ENCODE peak calls at places on chromosomes 5 and 9, in nine cellular contexts. K is RPMI8226; S is adipocyte; H is GM23248; W is HFF-Myc; J is stimulated activated CD4-positive, alpha-beta T cell treated with anti-CD3 and anti-CD28 coated beads, Interleukin-2, amount 100 ng/mL, for 24 hours; X is LoVo; C is hippocampal formation; R is ACHN. U is an unnamed sample.

GRCh38 chr5:142499591-142500384 is 175.0 kb upstream of the SPRY4 start:
- DNase-seq in K (no peak), S (no peak), H (no peak), W (no peak), J (no peak), X (peak), C (no peak), R (peak), U (no peak)

GRCh38 chr9:89436326-89436725 is 61.6 kb downstream of the SEMA4D start:
- DNase-seq in K (no peak), S (no peak), H (no peak), W (no peak), J (no peak), X (no peak), C (peak), R (no peak), U (no peak)

GRCh38 chr9:35436940-35437339 is 53.0 kb upstream of the RUSC2 start:
- DNase-seq in K (no peak), S (no peak), H (no peak), W (no peak), J (no peak), X (no peak), C (no peak), R (no peak), U (no peak)

GRCh38 chr9:9598723-9599122 is 1014.1 kb downstream of the PTPRD start:
- DNase-seq in K (no peak), S (no peak), H (no peak), W (no peak), J (no peak), X (no peak), C (no peak), R (peak), U (no peak)

GRCh38 chr9:92476962-92477361 is 5.3 kb downstream of the ASPN start:
- DNase-seq in K (no peak), S (no peak), H (no peak), W (no peak), J (no peak), X (no peak), C (no peak), R (no peak), U (no peak)

GRCh38 chr5:83364322-83365299 is 106.9 kb upstream of the VCAN start:
- DNase-seq in K (no peak), S (no peak), H (no peak), W (no peak), J (no peak), X (no peak), C (no peak), R (no peak), U (no peak)

GRCh38 chr5:16654647-16655334 is 38.0 kb upstream of the RETREG1 start:
- DNase-seq in K (no peak), S (no peak), H (peak), W (no peak), J (no peak), X (no peak), C (no peak), R (no peak), U (no peak)

GRCh38 chr5:13427859-13428557 is 516.5 kb downstream of the DNAH5 start:
- DNase-seq in K (no peak), S (no peak), H (no peak), W (no peak), J (no peak), X (no peak), C (no peak), R (no peak), U (no peak)

GRCh38 chr9:121288874-121289553 is 21.1 kb downstream of the GSN start:
- DNase-seq in K (no peak), S (peak), H (peak), W (no peak), J (no peak), X (no peak), C (peak), R (no peak), U (peak)

GRCh38 chr5:151480859-151481258 is 33.5 kb downstream of the SLC36A1 start:
- DNase-seq in K (no peak), S (peak), H (peak), W (no peak), J (no peak), X (no peak), C (no peak), R (no peak), U (peak)

GRCh38 chr5:9733456-9733855 is 103.3 kb upstream of the TAS2R1 start:
- DNase-seq in K (no peak), S (no peak), H (peak), W (no peak), J (no peak), X (no peak), C (no peak), R (no peak), U (no peak)

GRCh38 chr5:125199968-125200841 is 453.8 kb upstream of the ZNF608 start:
- DNase-seq in K (no peak), S (no peak), H (peak), W (no peak), J (no peak), X (no peak), C (peak), R (peak), U (no peak)

GRCh38 chr9:35716236-35716635 is 15.8 kb downstream of the TLN1 start:
- DNase-seq in K (no peak), S (no peak), H (peak), W (no peak), J (no peak), X (no peak), C (peak), R (no peak), U (no peak)

GRCh38 chr5:72282878-72283277 is 37.2 kb downstream of the MRPS27 start:
- DNase-seq in K (no peak), S (peak), H (peak), W (no peak), J (no peak), X (peak), C (no peak), R (no peak), U (peak)

GRCh38 chr9:129954868-129955550 is 88.0 kb downstream of the FNBP1 start:
- DNase-seq in K (peak), S (peak), H (peak), W (no peak), J (no peak), X (no peak), C (no peak), R (no peak), U (no peak)

GRCh38 chr5:169100735-169101075 is 200.2 kb downstream of the SLIT3 start:
- DNase-seq in K (no peak), S (peak), H (peak), W (peak), J (no peak), X (no peak), C (no peak), R (no peak), U (no peak)

GRCh38 chr9:81371824-81372223 is 317.5 kb downstream of the TLE1 start:
- DNase-seq in K (no peak), S (no peak), H (no peak), W (no peak), J (no peak), X (no peak), C (no peak), R (no peak), U (no peak)

GRCh38 chr5:119330367-119331183 is 25.2 kb upstream of the TNFAIP8 start:
- DNase-seq in K (no peak), S (no peak), H (peak), W (no peak), J (peak), X (no peak), C (no peak), R (no peak), U (no peak)

GRCh38 chr9:35482071-35482470 is 7.8 kb upstream of the RUSC2 start:
- DNase-seq in K (no peak), S (no peak), H (peak), W (no peak), J (no peak), X (no peak), C (no peak), R (no peak), U (no peak)

GRCh38 chr5:621341-621761 is 9.2 kb downstream of the CEP72 start:
- DNase-seq in K (no peak), S (no peak), H (no peak), W (no peak), J (no peak), X (no peak), C (no peak), R (no peak), U (no peak)

GRCh38 chr5:30650311-30650710 is 543.2 kb upstream of the CDH6 start:
- DNase-seq in K (no peak), S (no peak), H (no peak), W (no peak), J (no peak), X (no peak), C (no peak), R (peak), U (no peak)

GRCh38 chr5:178474562-178475184 is 115.5 kb downstream of the COL23A1 start:
- DNase-seq in K (no peak), S (no peak), H (no peak), W (no peak), J (no peak), X (peak), C (no peak), R (peak), U (no peak)

GRCh38 chr5:96876292-96876850 is at the start of gene ERAP2:
- DNase-seq in K (peak), S (peak), H (peak), W (no peak), J (no peak), X (peak), C (peak), R (peak), U (peak)

GRCh38 chr5:177484902-177485549 is 11.6 kb upstream of the DBN1 start:
- DNase-seq in K (no peak), S (no peak), H (no peak), W (no peak), J (no peak), X (no peak), C (no peak), R (no peak), U (no peak)

GRCh38 chr5:123545506-123545905 is 33.5 kb downstream of the CSNK1G3 start:
- DNase-seq in K (no peak), S (no peak), H (peak), W (no peak), J (peak), X (peak), C (no peak), R (peak), U (peak)

GRCh38 chr5:131224387-131225191 is 39.3 kb upstream of the CDC42SE2 start:
- DNase-seq in K (no peak), S (no peak), H (no peak), W (no peak), J (no peak), X (no peak), C (peak), R (no peak), U (no peak)

GRCh38 chr5:74622122-74622521 is 18.4 kb downstream of the ENC1 start:
- DNase-seq in K (no peak), S (no peak), H (peak), W (no peak), J (peak), X (no peak), C (no peak), R (no peak), U (no peak)

GRCh38 chr5:180557201-180557809 is 34.0 kb downstream of the SCGB3A1 start:
- DNase-seq in K (no peak), S (no peak), H (peak), W (no peak), J (no peak), X (no peak), C (no peak), R (no peak), U (no peak)

GRCh38 chr9:91419222-91420191 is 4.1 kb downstream of the NFIL3 start:
- DNase-seq in K (no peak), S (peak), H (peak), W (peak), J (peak), X (peak), C (no peak), R (peak), U (peak)

GRCh38 chr9:126719677-126720435 is 85.0 kb upstream of the ZBTB43 start:
- DNase-seq in K (peak), S (peak), H (peak), W (peak), J (peak), X (no peak), C (no peak), R (peak), U (peak)

GRCh38 chr5:178357127-178357526 is 124.5 kb upstream of the PHYKPL start:
- DNase-seq in K (no peak), S (no peak), H (no peak), W (no peak), J (no peak), X (no peak), C (no peak), R (no peak), U (no peak)

GRCh38 chr5:14871573-14872069 is at the start of gene ANKH:
- DNase-seq in K (peak), S (peak), H (peak), W (no peak), J (peak), X (peak), C (peak), R (peak), U (peak)

U was measured in hepatic stellate cell.